ENCODE peak calls at places on chromosomes 6 and 20, in five cellular contexts. J, Y, R, H and S are unnamed samples.

GRCh38 chr6:710601-711571 is 17.9 kb upstream of the EXOC2 start:
- DNase-seq in J (peak; percentile 54), Y (peak; percentile 64), R (peak; percentile 49), H (no peak), S (no peak)

GRCh38 chr6:153568601-153569000 is 437.5 kb upstream of the RGS17 start:
- DNase-seq in J (no peak), Y (peak; percentile 37), R (no peak), H (no peak), S (no peak)

GRCh38 chr20:20547221-20547875 is 165.1 kb downstream of the RALGAPA2 start:
- DNase-seq in J (peak; percentile 54), Y (peak; percentile 65), R (no peak), H (peak; percentile 72), S (no peak)

GRCh38 chr6:38113810-38114577 is 294.5 kb downstream of the ZFAND3 start:
- DNase-seq in J (no peak), Y (no peak), R (no peak), H (no peak), S (no peak)

GRCh38 chr20:4961746-4962145 is 39.6 kb downstream of the SLC23A2 start:
- DNase-seq in J (no peak), Y (peak; percentile 53), R (peak; percentile 36), H (peak; percentile 70), S (no peak)

GRCh38 chr20:46814366-46815232 is 80.0 kb upstream of the EYA2 start:
- DNase-seq in J (peak; percentile 96), Y (peak; percentile 62), R (no peak), H (peak; percentile 39), S (peak; percentile 82)

GRCh38 chr20:23613676-23614075 is 8.0 kb upstream of the CST9 start:
- DNase-seq in J (no peak), Y (no peak), R (peak; percentile 41), H (no peak), S (no peak)

GRCh38 chr6:119333707-119334295 is 15.8 kb downstream of the MAN1A1 start:
- DNase-seq in J (peak; percentile 54), Y (no peak), R (no peak), H (no peak), S (no peak)

GRCh38 chr6:56357616-56358373 is 110.4 kb upstream of the COL21A1 start:
- DNase-seq in J (peak; percentile 70), Y (peak; percentile 74), R (no peak), H (no peak), S (no peak)

GRCh38 chr20:42740191-42740870 is 449.4 kb downstream of the PTPRT start:
- DNase-seq in J (no peak), Y (no peak), R (no peak), H (no peak), S (no peak)

GRCh38 chr6:41680182-41680965 is 42.1 kb downstream of the MDFI start:
- DNase-seq in J (no peak), Y (no peak), R (no peak), H (no peak), S (no peak)

GRCh38 chr6:89411269-89412070 is 603 bp downstream of the RRAGD start:
- DNase-seq in J (no peak), Y (no peak), R (no peak), H (no peak), S (no peak)

GRCh38 chr6:40918035-40918651 is 120.9 kb downstream of the UNC5CL start:
- DNase-seq in J (no peak), Y (no peak), R (no peak), H (no peak), S (no peak)

GRCh38 chr20:1449370-1449769 is 17.3 kb downstream of the NSFL1C start:
- DNase-seq in J (no peak), Y (no peak), R (no peak), H (no peak), S (no peak)

GRCh38 chr20:35739294-35740163 is 2.5 kb downstream of the RBM39 start:
- DNase-seq in J (peak; percentile 46), Y (peak; percentile 58), R (no peak), H (no peak), S (no peak)

GRCh38 chr6:56683882-56684281 is 41.2 kb upstream of the DST start:
- DNase-seq in J (peak; percentile 96), Y (peak; percentile 94), R (no peak), H (peak; percentile 61), S (peak; percentile 76)

GRCh38 chr6:170292778-170293164 is 1.9 kb upstream of the DLL1 start:
- DNase-seq in J (peak; percentile 53), Y (no peak), R (no peak), H (no peak), S (no peak)